ENCODE peak calls at places on chromosomes 2 and 18, in six cellular contexts. One of them, this sample, is unnamed.

GRCh38 chr2:45653584-45653983 is 2.1 kb downstream of the PRKCE start:
- DNase-seq in posterior cingulate gyrus: no peak
- DNase-seq in stimulated activated CD4-positive, alpha-beta T cell treated with anti-CD3 and anti-CD28 coated beads, Interleukin-12 subunit alpha, Interleukin-12 subunit beta, amount 100 ng/mL, for 48 hours: no peak
- DNase-seq in sigmoid colon: no peak
- DNase-seq in HFFc6: no peak
- DNase-seq in epithelial cell of proximal tubule: no peak
- DNase-seq in this sample: no peak

GRCh38 chr2:58127111-58127510 is 80.5 kb downstream of the VRK2 start:
- DNase-seq in posterior cingulate gyrus: no peak
- DNase-seq in stimulated activated CD4-positive, alpha-beta T cell treated with anti-CD3 and anti-CD28 coated beads, Interleukin-12 subunit alpha, Interleukin-12 subunit beta, amount 100 ng/mL, for 48 hours: no peak
- DNase-seq in sigmoid colon: no peak
- DNase-seq in HFFc6: no peak
- DNase-seq in epithelial cell of proximal tubule: no peak
- DNase-seq in this sample: no peak

GRCh38 chr2:29518988-29519925 is 402.1 kb downstream of the ALK start:
- DNase-seq in posterior cingulate gyrus: no peak
- DNase-seq in stimulated activated CD4-positive, alpha-beta T cell treated with anti-CD3 and anti-CD28 coated beads, Interleukin-12 subunit alpha, Interleukin-12 subunit beta, amount 100 ng/mL, for 48 hours: no peak
- DNase-seq in sigmoid colon: no peak
- DNase-seq in HFFc6: peak; percentile 65
- DNase-seq in epithelial cell of proximal tubule: peak; percentile 89
- DNase-seq in this sample: no peak

GRCh38 chr2:203682688-203683130 is 23.7 kb upstream of the CD28 start:
- DNase-seq in posterior cingulate gyrus: no peak
- DNase-seq in stimulated activated CD4-positive, alpha-beta T cell treated with anti-CD3 and anti-CD28 coated beads, Interleukin-12 subunit alpha, Interleukin-12 subunit beta, amount 100 ng/mL, for 48 hours: no peak
- DNase-seq in sigmoid colon: no peak
- DNase-seq in HFFc6: peak; percentile 16
- DNase-seq in epithelial cell of proximal tubule: no peak
- DNase-seq in this sample: no peak

GRCh38 chr2:43410055-43410604 is 183.7 kb upstream of the ZFP36L2 start:
- DNase-seq in posterior cingulate gyrus: no peak
- DNase-seq in stimulated activated CD4-positive, alpha-beta T cell treated with anti-CD3 and anti-CD28 coated beads, Interleukin-12 subunit alpha, Interleukin-12 subunit beta, amount 100 ng/mL, for 48 hours: no peak
- DNase-seq in sigmoid colon: no peak
- DNase-seq in HFFc6: no peak
- DNase-seq in epithelial cell of proximal tubule: no peak
- DNase-seq in this sample: no peak

GRCh38 chr2:171297951-171298350 is 135.8 kb downstream of the METTL8 start:
- DNase-seq in posterior cingulate gyrus: no peak
- DNase-seq in stimulated activated CD4-positive, alpha-beta T cell treated with anti-CD3 and anti-CD28 coated beads, Interleukin-12 subunit alpha, Interleukin-12 subunit beta, amount 100 ng/mL, for 48 hours: no peak
- DNase-seq in sigmoid colon: no peak
- DNase-seq in HFFc6: peak; percentile 29
- DNase-seq in epithelial cell of proximal tubule: peak; percentile 49
- DNase-seq in this sample: no peak

GRCh38 chr2:13474538-13474937 is 757.8 kb downstream of the TRIB2 start:
- DNase-seq in posterior cingulate gyrus: no peak
- DNase-seq in stimulated activated CD4-positive, alpha-beta T cell treated with anti-CD3 and anti-CD28 coated beads, Interleukin-12 subunit alpha, Interleukin-12 subunit beta, amount 100 ng/mL, for 48 hours: no peak
- DNase-seq in sigmoid colon: no peak
- DNase-seq in HFFc6: no peak
- DNase-seq in epithelial cell of proximal tubule: no peak
- DNase-seq in this sample: no peak

GRCh38 chr2:234770081-234770506 is 181.7 kb upstream of the SH3BP4 start:
- DNase-seq in posterior cingulate gyrus: no peak
- DNase-seq in stimulated activated CD4-positive, alpha-beta T cell treated with anti-CD3 and anti-CD28 coated beads, Interleukin-12 subunit alpha, Interleukin-12 subunit beta, amount 100 ng/mL, for 48 hours: no peak
- DNase-seq in sigmoid colon: no peak
- DNase-seq in HFFc6: no peak
- DNase-seq in epithelial cell of proximal tubule: no peak
- DNase-seq in this sample: no peak

GRCh38 chr2:157777425-157777824 is 98.7 kb downstream of the ACVR1 start:
- DNase-seq in posterior cingulate gyrus: peak; percentile 35
- DNase-seq in stimulated activated CD4-positive, alpha-beta T cell treated with anti-CD3 and anti-CD28 coated beads, Interleukin-12 subunit alpha, Interleukin-12 subunit beta, amount 100 ng/mL, for 48 hours: no peak
- DNase-seq in sigmoid colon: no peak
- DNase-seq in HFFc6: peak; percentile 57
- DNase-seq in epithelial cell of proximal tubule: no peak
- DNase-seq in this sample: no peak

GRCh38 chr18:34352385-34353163 is 127.9 kb upstream of the NOL4 start:
- DNase-seq in posterior cingulate gyrus: no peak
- DNase-seq in stimulated activated CD4-positive, alpha-beta T cell treated with anti-CD3 and anti-CD28 coated beads, Interleukin-12 subunit alpha, Interleukin-12 subunit beta, amount 100 ng/mL, for 48 hours: no peak
- DNase-seq in sigmoid colon: no peak
- DNase-seq in HFFc6: no peak
- DNase-seq in epithelial cell of proximal tubule: no peak
- DNase-seq in this sample: no peak

GRCh38 chr18:28159055-28159454 is 17.9 kb downstream of the CDH2 start:
- DNase-seq in posterior cingulate gyrus: no peak
- DNase-seq in stimulated activated CD4-positive, alpha-beta T cell treated with anti-CD3 and anti-CD28 coated beads, Interleukin-12 subunit alpha, Interleukin-12 subunit beta, amount 100 ng/mL, for 48 hours: no peak
- DNase-seq in sigmoid colon: no peak
- DNase-seq in HFFc6: no peak
- DNase-seq in epithelial cell of proximal tubule: no peak
- DNase-seq in this sample: no peak

GRCh38 chr2:240259201-240259923 is 118.9 kb upstream of the OTOS start:
- DNase-seq in posterior cingulate gyrus: no peak
- DNase-seq in stimulated activated CD4-positive, alpha-beta T cell treated with anti-CD3 and anti-CD28 coated beads, Interleukin-12 subunit alpha, Interleukin-12 subunit beta, amount 100 ng/mL, for 48 hours: no peak
- DNase-seq in sigmoid colon: peak; percentile 78
- DNase-seq in HFFc6: no peak
- DNase-seq in epithelial cell of proximal tubule: no peak
- DNase-seq in this sample: peak; percentile 42

GRCh38 chr2:10005461-10005860 is 37.9 kb upstream of the KLF11 start:
- DNase-seq in posterior cingulate gyrus: no peak
- DNase-seq in stimulated activated CD4-positive, alpha-beta T cell treated with anti-CD3 and anti-CD28 coated beads, Interleukin-12 subunit alpha, Interleukin-12 subunit beta, amount 100 ng/mL, for 48 hours: no peak
- DNase-seq in sigmoid colon: peak; percentile 44
- DNase-seq in HFFc6: no peak
- DNase-seq in epithelial cell of proximal tubule: no peak
- DNase-seq in this sample: no peak

GRCh38 chr2:172216348-172216933 is 113.7 kb upstream of the DLX2 start:
- DNase-seq in posterior cingulate gyrus: no peak
- DNase-seq in stimulated activated CD4-positive, alpha-beta T cell treated with anti-CD3 and anti-CD28 coated beads, Interleukin-12 subunit alpha, Interleukin-12 subunit beta, amount 100 ng/mL, for 48 hours: no peak
- DNase-seq in sigmoid colon: no peak
- DNase-seq in HFFc6: no peak
- DNase-seq in epithelial cell of proximal tubule: no peak
- DNase-seq in this sample: no peak

GRCh38 chr2:127177617-127178278 is 42.4 kb downstream of the CYP27C1 start:
- DNase-seq in posterior cingulate gyrus: no peak
- DNase-seq in stimulated activated CD4-positive, alpha-beta T cell treated with anti-CD3 and anti-CD28 coated beads, Interleukin-12 subunit alpha, Interleukin-12 subunit beta, amount 100 ng/mL, for 48 hours: no peak
- DNase-seq in sigmoid colon: peak; percentile 73
- DNase-seq in HFFc6: no peak
- DNase-seq in epithelial cell of proximal tubule: no peak
- DNase-seq in this sample: no peak

GRCh38 chr2:218129756-218130155 is 3.9 kb downstream of the CXCR2 start:
- DNase-seq in posterior cingulate gyrus: no peak
- DNase-seq in stimulated activated CD4-positive, alpha-beta T cell treated with anti-CD3 and anti-CD28 coated beads, Interleukin-12 subunit alpha, Interleukin-12 subunit beta, amount 100 ng/mL, for 48 hours: no peak
- DNase-seq in sigmoid colon: no peak
- DNase-seq in HFFc6: peak; percentile 31
- DNase-seq in epithelial cell of proximal tubule: no peak
- DNase-seq in this sample: no peak

GRCh38 chr18:9762561-9762960 is 54.5 kb downstream of the RAB31 start:
- DNase-seq in posterior cingulate gyrus: no peak
- DNase-seq in stimulated activated CD4-positive, alpha-beta T cell treated with anti-CD3 and anti-CD28 coated beads, Interleukin-12 subunit alpha, Interleukin-12 subunit beta, amount 100 ng/mL, for 48 hours: no peak
- DNase-seq in sigmoid colon: no peak
- DNase-seq in HFFc6: no peak
- DNase-seq in epithelial cell of proximal tubule: no peak
- DNase-seq in this sample: no peak

GRCh38 chr2:157329524-157329923 is 3.9 kb upstream of the ERMN start:
- DNase-seq in posterior cingulate gyrus: no peak
- DNase-seq in stimulated activated CD4-positive, alpha-beta T cell treated with anti-CD3 and anti-CD28 coated beads, Interleukin-12 subunit alpha, Interleukin-12 subunit beta, amount 100 ng/mL, for 48 hours: no peak
- DNase-seq in sigmoid colon: no peak
- DNase-seq in HFFc6: no peak
- DNase-seq in epithelial cell of proximal tubule: no peak
- DNase-seq in this sample: no peak